ENCODE peak calls at places on chromosomes 5 and 9, in five cellular contexts. One of them, this sample, is unnamed.

GRCh38 chr5:160269017-160269416 is 39.7 kb downstream of the FABP6 start:
- DNase-seq in NT2/D1: no peak
- DNase-seq in H1: no peak
- DNase-seq in GM12878: no peak
- DNase-seq in HepG2: no peak
- DNase-seq in this sample: no peak

GRCh38 chr5:135850231-135850630 is 15.8 kb downstream of the SLC25A48 start:
- DNase-seq in HepG2: no peak
- DNase-seq in NT2/D1: no peak
- DNase-seq in GM12878: no peak
- DNase-seq in H1: no peak
- DNase-seq in this sample: no peak

GRCh38 chr5:161847896-161848510 is at the start of gene GABRA1:
- DNase-seq in HepG2: no peak
- DNase-seq in GM12878: no peak
- DNase-seq in NT2/D1: peak
- DNase-seq in H1: no peak
- DNase-seq in this sample: no peak

GRCh38 chr9:135693265-135693664 is 6.0 kb downstream of the SOHLH1 start:
- DNase-seq in H1: no peak
- DNase-seq in HepG2: no peak
- DNase-seq in GM12878: no peak
- DNase-seq in NT2/D1: no peak
- DNase-seq in this sample: no peak

GRCh38 chr9:126222363-126222834 is 104.2 kb upstream of the MVB12B start:
- DNase-seq in GM12878: no peak
- DNase-seq in H1: no peak
- DNase-seq in NT2/D1: no peak
- DNase-seq in HepG2: no peak
- DNase-seq in this sample: no peak

GRCh38 chr9:87469833-87470465 is 27.7 kb upstream of the DAPK1 start:
- DNase-seq in NT2/D1: no peak
- DNase-seq in GM12878: no peak
- DNase-seq in HepG2: no peak
- DNase-seq in H1: no peak
- DNase-seq in this sample: no peak

GRCh38 chr5:96537386-96537785 is 104.3 kb upstream of the PCSK1 start:
- DNase-seq in H1: no peak
- DNase-seq in HepG2: no peak
- DNase-seq in GM12878: no peak
- DNase-seq in NT2/D1: no peak
- DNase-seq in this sample: no peak

GRCh38 chr9:90420714-90421513 is 221.7 kb downstream of the DIRAS2 start:
- DNase-seq in NT2/D1: no peak
- DNase-seq in GM12878: no peak
- DNase-seq in H1: no peak
- DNase-seq in HepG2: no peak
- DNase-seq in this sample: no peak

GRCh38 chr9:110426052-110426709 is 88.5 kb upstream of the TXNDC8 start:
- DNase-seq in HepG2: peak
- DNase-seq in H1: no peak
- DNase-seq in GM12878: no peak
- DNase-seq in NT2/D1: no peak
- DNase-seq in this sample: no peak

GRCh38 chr5:91111473-91112238 is 271.5 kb downstream of the ARRDC3 start:
- DNase-seq in H1: no peak
- DNase-seq in NT2/D1: no peak
- DNase-seq in HepG2: no peak
- DNase-seq in GM12878: no peak
- DNase-seq in this sample: no peak

GRCh38 chr9:107644774-107645463 is 155.3 kb upstream of the KLF4 start:
- DNase-seq in GM12878: no peak
- DNase-seq in NT2/D1: no peak
- DNase-seq in H1: no peak
- DNase-seq in HepG2: no peak
- DNase-seq in this sample: no peak

GRCh38 chr5:133232435-133232834 is 180.6 kb downstream of the HSPA4 start:
- DNase-seq in NT2/D1: no peak
- DNase-seq in GM12878: no peak
- DNase-seq in HepG2: no peak
- DNase-seq in H1: no peak
- DNase-seq in this sample: no peak

GRCh38 chr9:122370303-122370702 is 521 bp upstream of the PTGS1 start:
- DNase-seq in GM12878: no peak
- DNase-seq in NT2/D1: no peak
- DNase-seq in HepG2: no peak
- DNase-seq in H1: no peak
- DNase-seq in this sample: no peak

GRCh38 chr5:119541716-119542115 is 87.6 kb upstream of the FAM170A start:
- DNase-seq in HepG2: no peak
- DNase-seq in NT2/D1: no peak
- DNase-seq in GM12878: no peak
- DNase-seq in H1: no peak
- DNase-seq in this sample: no peak

GRCh38 chr5:57724836-57725235 is 242.2 kb upstream of the ACTBL2 start:
- DNase-seq in H1: no peak
- DNase-seq in GM12878: no peak
- DNase-seq in HepG2: no peak
- DNase-seq in NT2/D1: no peak
- DNase-seq in this sample: no peak

GRCh38 chr5:120706877-120707276 is 242.8 kb downstream of the PRR16 start:
- DNase-seq in H1: no peak
- DNase-seq in GM12878: no peak
- DNase-seq in HepG2: no peak
- DNase-seq in NT2/D1: no peak
- DNase-seq in this sample: no peak

GRCh38 chr9:84442712-84443111 is 102.2 kb upstream of the SLC28A3 start:
- DNase-seq in H1: no peak
- DNase-seq in GM12878: no peak
- DNase-seq in HepG2: no peak
- DNase-seq in NT2/D1: no peak
- DNase-seq in this sample: no peak

GRCh38 chr5:38554860-38555259 is 1.6 kb downstream of the LIFR start:
- DNase-seq in NT2/D1: no peak
- DNase-seq in HepG2: no peak
- DNase-seq in GM12878: no peak
- DNase-seq in H1: no peak
- DNase-seq in this sample: no peak

GRCh38 chr9:128214571-128215490 is 11.7 kb downstream of the DNM1 start:
- DNase-seq in NT2/D1: no peak
- DNase-seq in GM12878: no peak
- DNase-seq in HepG2: no peak
- DNase-seq in H1: no peak
- DNase-seq in this sample: no peak

GRCh38 chr9:8750639-8751041 is 951.1 kb upstream of the DMAC1 start:
- DNase-seq in GM12878: no peak
- DNase-seq in NT2/D1: no peak
- DNase-seq in HepG2: no peak
- DNase-seq in H1: no peak
- DNase-seq in this sample: no peak

GRCh38 chr9:78015242-78015641 is 16.4 kb downstream of the GNAQ start:
- DNase-seq in NT2/D1: no peak
- DNase-seq in H1: no peak
- DNase-seq in HepG2: no peak
- DNase-seq in GM12878: no peak
- DNase-seq in this sample: no peak

GRCh38 chr5:75048457-75048953 is 3.9 kb downstream of the GCNT4 start:
- DNase-seq in NT2/D1: no peak
- DNase-seq in HepG2: no peak
- DNase-seq in GM12878: peak
- DNase-seq in H1: no peak
- DNase-seq in this sample: no peak

GRCh38 chr5:56824019-56824418 is 8.7 kb downstream of the MAP3K1 start:
- DNase-seq in NT2/D1: no peak
- DNase-seq in HepG2: no peak
- DNase-seq in H1: no peak
- DNase-seq in GM12878: no peak
- DNase-seq in this sample: no peak

GRCh38 chr5:113061851-113062631 is 85.4 kb downstream of the DCP2 start:
- DNase-seq in H1: no peak
- DNase-seq in GM12878: no peak
- DNase-seq in NT2/D1: no peak
- DNase-seq in HepG2: no peak
- DNase-seq in this sample: no peak

GRCh38 chr9:129850821-129851540 is 15.7 kb downstream of the USP20 start:
- DNase-seq in H1: no peak
- DNase-seq in HepG2: no peak
- DNase-seq in GM12878: no peak
- DNase-seq in NT2/D1: no peak
- DNase-seq in this sample: no peak

GRCh38 chr5:41507501-41507900 is 2.9 kb downstream of the PLCXD3 start:
- DNase-seq in H1: no peak
- DNase-seq in HepG2: no peak
- DNase-seq in GM12878: no peak
- DNase-seq in NT2/D1: no peak
- DNase-seq in this sample: no peak

GRCh38 chr5:105708442-105708841 is 1962.3 kb downstream of the EFNA5 start:
- DNase-seq in GM12878: no peak
- DNase-seq in NT2/D1: no peak
- DNase-seq in HepG2: no peak
- DNase-seq in H1: no peak
- DNase-seq in this sample: no peak

GRCh38 chr9:136521541-136521940 is 24.3 kb downstream of the NOTCH1 start:
- DNase-seq in H1: no peak
- DNase-seq in GM12878: no peak
- DNase-seq in NT2/D1: no peak
- DNase-seq in HepG2: no peak
- DNase-seq in this sample: no peak

GRCh38 chr5:116494784-116495480 is 79.7 kb downstream of the SEMA6A start:
- DNase-seq in H1: no peak
- DNase-seq in GM12878: no peak
- DNase-seq in HepG2: peak
- DNase-seq in NT2/D1: no peak
- DNase-seq in this sample: no peak

GRCh38 chr9:133631111-133631510 is 5.1 kb upstream of the DBH start:
- DNase-seq in HepG2: no peak
- DNase-seq in NT2/D1: no peak
- DNase-seq in H1: no peak
- DNase-seq in GM12878: no peak
- DNase-seq in this sample: no peak
- TF ChIP-seq SUZ12 in HepG2: no peak
- TF ChIP-seq SUZ12 in NT2/D1: no peak
- TF ChIP-seq SUZ12 in H1: no peak
- TF ChIP-seq SUZ12 in GM12878: no peak
- TF ChIP-seq SUZ12 in this sample: no peak

GRCh38 chr9:124815601-124816000 is 37.7 kb upstream of the WDR38 start:
- DNase-seq in NT2/D1: no peak
- DNase-seq in H1: no peak
- DNase-seq in GM12878: no peak
- DNase-seq in HepG2: no peak
- DNase-seq in this sample: no peak

GRCh38 chr9:124821247-124821623 is 32.0 kb upstream of the WDR38 start:
- DNase-seq in H1: no peak
- DNase-seq in HepG2: no peak
- DNase-seq in NT2/D1: no peak
- DNase-seq in GM12878: no peak
- DNase-seq in this sample: no peak

GRCh38 chr9:124814178-124814535 is 37.2 kb downstream of the OLFML2A start:
- DNase-seq in H1: no peak
- DNase-seq in GM12878: no peak
- DNase-seq in HepG2: no peak
- DNase-seq in NT2/D1: no peak
- DNase-seq in this sample: no peak

GRCh38 chr9:124820606-124821246 is 32.5 kb upstream of the WDR38 start:
- DNase-seq in HepG2: no peak
- DNase-seq in GM12878: no peak
- DNase-seq in NT2/D1: no peak
- DNase-seq in H1: no peak
- DNase-seq in this sample: no peak

GRCh38 chr9:124818431-124819281 is 34.6 kb upstream of the WDR38 start:
- DNase-seq in H1: no peak
- DNase-seq in HepG2: peak
- DNase-seq in NT2/D1: no peak
- DNase-seq in GM12878: no peak
- DNase-seq in this sample: peak
- TF ChIP-seq SUZ12 in H1: no peak
- TF ChIP-seq SUZ12 in HepG2: no peak
- TF ChIP-seq SUZ12 in NT2/D1: no peak
- TF ChIP-seq SUZ12 in GM12878: no peak
- TF ChIP-seq SUZ12 in this sample: no peak

DNA sequence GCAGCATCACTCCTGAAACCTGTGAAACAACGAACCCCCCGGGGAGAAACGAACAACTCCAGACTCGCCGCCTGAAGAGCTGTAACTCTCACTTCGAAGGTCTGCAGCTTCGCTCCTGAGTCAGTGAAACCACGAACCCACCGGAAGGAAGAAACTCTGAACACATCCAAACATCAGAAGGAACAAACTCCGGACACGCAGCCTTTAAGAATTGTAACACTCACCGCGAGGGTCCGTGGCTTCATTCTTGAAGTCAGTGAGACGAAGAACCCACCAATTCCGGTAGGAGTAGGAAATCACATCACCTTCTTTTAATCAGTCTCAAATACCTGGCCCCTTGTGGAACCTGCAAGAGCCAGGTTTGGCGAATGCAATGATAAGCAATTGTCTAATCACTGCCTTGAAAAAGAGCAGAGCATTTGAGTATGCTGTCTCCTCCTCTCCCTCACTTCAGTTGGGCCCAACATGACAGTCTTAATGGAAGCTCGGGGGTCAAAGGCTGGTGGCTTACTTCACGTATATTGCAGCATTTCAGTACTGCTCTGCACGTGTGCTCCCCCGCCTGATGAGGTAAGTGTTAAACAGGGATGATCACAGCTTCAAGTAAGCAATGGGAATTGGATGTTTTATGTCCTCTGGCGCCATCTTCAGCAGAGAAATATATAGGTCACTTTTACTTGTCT is 471 bp downstream of the IRGM start:
- DNase-seq in GM12878: peak
- DNase-seq in NT2/D1: peak
- DNase-seq in HepG2: peak
- DNase-seq in H1: peak
- DNase-seq in this sample: peak
- TF ChIP-seq SUZ12 in GM12878: no peak
- TF ChIP-seq SUZ12 in NT2/D1: no peak
- TF ChIP-seq SUZ12 in HepG2: no peak
- TF ChIP-seq SUZ12 in H1: no peak
- TF ChIP-seq SUZ12 in this sample: no peak

DNA sequence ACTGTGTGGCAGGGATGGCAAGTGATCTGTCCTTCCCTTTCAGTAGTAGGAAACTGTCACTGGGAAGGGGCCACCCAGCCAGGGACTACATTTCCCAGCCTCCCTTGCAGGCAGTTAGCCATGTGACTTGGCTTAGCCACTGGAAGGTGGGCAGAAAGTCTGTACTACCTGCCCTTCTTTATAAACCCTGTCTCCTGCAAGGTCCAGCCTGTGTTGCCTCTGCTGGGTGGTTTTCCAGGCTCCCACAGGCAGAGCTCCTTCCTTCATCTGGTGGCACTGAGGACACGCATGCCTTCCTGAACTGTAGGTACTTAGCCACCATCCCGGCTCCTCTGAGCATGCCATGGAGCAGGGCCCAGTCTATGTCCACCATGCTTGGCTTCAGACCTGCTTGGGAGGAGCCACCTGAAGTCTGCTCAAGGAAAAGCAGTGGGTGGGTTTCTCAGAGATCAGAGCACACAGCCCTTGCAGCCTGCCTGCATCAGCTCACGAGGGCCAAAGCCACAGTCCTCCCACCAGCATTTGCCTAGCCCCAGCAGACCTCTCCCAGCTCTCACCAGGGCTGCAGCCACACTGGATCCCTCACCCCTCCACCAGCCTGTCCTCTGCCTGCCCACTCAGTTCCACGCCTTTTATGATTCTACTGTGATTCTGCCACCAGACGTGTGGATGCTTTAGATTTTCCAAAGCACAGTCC is 16.7 kb upstream of the SLC25A51 start:
- DNase-seq in NT2/D1: peak
- DNase-seq in GM12878: no peak
- DNase-seq in H1: no peak
- DNase-seq in HepG2: no peak
- DNase-seq in this sample: peak
- TF ChIP-seq SUZ12 in NT2/D1: no peak
- TF ChIP-seq SUZ12 in GM12878: no peak
- TF ChIP-seq SUZ12 in H1: no peak
- TF ChIP-seq SUZ12 in HepG2: peak
- TF ChIP-seq SUZ12 in this sample: no peak

This sample was measured in HEK293T.